ENCODE peak calls at places on chromosomes 3 and 15, in six cellular contexts. Q is brain microvascular endothelial cell; U is cardiac muscle cell; J is tibial artery; A is esophagus muscularis mucosa; Z is CD4-positive, alpha-beta T cell. X is an unnamed sample. For H3K27me3, the result is how much of the 10 kb centered on the place peaks cover.

GRCh38 chr3:155917781-155918180 is 47.3 kb downstream of the GMPS start:
- DNase-seq in Q (no peak), U (peak), Z (no peak), A (no peak), J (no peak), X (no peak)

GRCh38 chr3:5217824-5218595 is 30.5 kb downstream of the EDEM1 start:
- DNase-seq in J (no peak), Q (no peak), A (no peak), Z (no peak), U (peak), X (no peak)

GRCh38 chr15:79093352-79093935 is 2.9 kb upstream of the RASGRF1 start:
- DNase-seq in J (peak), A (no peak), U (no peak), Q (no peak), Z (no peak), X (no peak)

GRCh38 chr3:14170569-14171159 is 7.7 kb downstream of the XPC start:
- DNase-seq in A (no peak), Z (no peak), U (peak), Q (no peak), J (no peak), X (peak)

GRCh38 chr15:51314391-51315337 is 23.7 kb downstream of the CYP19A1 start:
- DNase-seq in Q (no peak), U (no peak), J (peak), A (no peak), Z (no peak), X (no peak)

GRCh38 chr3:129040579-129041300 is 19.8 kb upstream of the GP9 start:
- DNase-seq in A (no peak), Z (no peak), U (no peak), J (peak), Q (no peak), X (no peak)

GRCh38 chr3:35965908-35966307 is 326.6 kb downstream of the ARPP21 start:
- DNase-seq in J (no peak), A (no peak), Q (peak), Z (no peak), U (peak), X (peak)

GRCh38 chr3:108022316-108023150 is 68.3 kb downstream of the CD47 start:
- DNase-seq in A (no peak), Q (no peak), J (no peak), Z (no peak), U (peak), X (no peak)

GRCh38 chr15:49758456-49758855 is 137.6 kb downstream of the DTWD1 start:
- DNase-seq in U (no peak), Q (no peak), J (no peak), Z (no peak), A (no peak), X (no peak)

GRCh38 chr3:71325715-71326114 is 257.8 kb downstream of the FOXP1 start:
- DNase-seq in A (no peak), Q (no peak), Z (no peak), U (no peak), J (no peak), X (no peak)

GRCh38 chr3:88986834-88987233 is 120.6 kb upstream of the EPHA3 start:
- DNase-seq in A (no peak), Q (peak), Z (no peak), U (peak), J (no peak), X (peak)

GRCh38 chr15:99305761-99306505 is 54.7 kb downstream of the LRRC28 start:
- DNase-seq in Z (no peak), Q (peak), A (no peak), U (peak), J (peak), X (peak)

GRCh38 chr3:123112232-123112631 is 45.4 kb downstream of the PDIA5 start:
- DNase-seq in U (no peak), Z (no peak), A (no peak), Q (no peak), J (no peak), X (no peak)

GRCh38 chr3:20023663-20024417 is 11.8 kb upstream of the PP2D1 start:
- DNase-seq in U (peak), Z (no peak), A (no peak), J (no peak), Q (no peak), X (no peak)

GRCh38 chr3:159766563-159767185 is 222.0 kb upstream of the IL12A start:
- DNase-seq in Q (peak), Z (no peak), A (no peak), J (no peak), U (peak), X (peak)

GRCh38 chr3:138949445-138950005 is 2.5 kb downstream of the FOXL2NB start:
- DNase-seq in J (no peak), Q (no peak), Z (no peak), A (no peak), U (no peak), X (no peak)

GRCh38 chr15:40252438-40253178 is 13.7 kb downstream of the PAK6 start:
- DNase-seq in A (no peak), U (peak), Z (no peak), Q (no peak), J (no peak), X (peak)

GRCh38 chr15:26841514-26841913 is 25.3 kb upstream of the GABRA5 start:
- DNase-seq in U (no peak), Z (no peak), A (no peak), Q (no peak), J (no peak), X (no peak)

GRCh38 chr3:160831411-160831810 is 75.4 kb downstream of the PPM1L start:
- DNase-seq in J (no peak), U (no peak), Z (no peak), A (no peak), Q (no peak), X (no peak)

GRCh38 chr15:52095597-52096262 is 16.8 kb downstream of the BCL2L10 start:
- DNase-seq in Z (no peak), A (no peak), J (no peak), Q (peak), U (peak), X (peak)

GRCh38 chr15:83323296-83323711 is 38.8 kb upstream of the BNC1 start:
- DNase-seq in Z (no peak), J (no peak), U (peak), A (peak), Q (peak), X (peak)

GRCh38 chr15:57591822-57592367 is at the start of gene MYZAP:
- DNase-seq in U (peak), Z (peak), A (no peak), Q (no peak), J (peak), X (no peak)

GRCh38 chr15:41934843-41935242 is 37.5 kb downstream of the EHD4 start:
- DNase-seq in A (no peak), Q (no peak), J (peak), U (no peak), Z (peak), X (peak)

GRCh38 chr3:188854395-188855149 is 317.2 kb upstream of the TPRG1 start:
- DNase-seq in J (no peak), Z (no peak), A (no peak), U (peak), Q (no peak), X (peak)

GRCh38 chr15:67189326-67190051 is 65.0 kb downstream of the AAGAB start:
- DNase-seq in A (peak), U (no peak), J (peak), Q (peak), Z (no peak), X (no peak)

GRCh38 chr3:188270423-188270972 is 116.5 kb downstream of the LPP start:
- DNase-seq in A (no peak), Z (no peak), U (peak), J (no peak), Q (peak), X (peak)

GRCh38 chr3:111598552-111598951 is 3.4 kb upstream of the ZBED2 start:
- DNase-seq in Z (no peak), U (no peak), Q (no peak), A (no peak), J (no peak), X (no peak)
- TF ChIP-seq CTCF in Z (no peak), U (no peak), Q (no peak), A (no peak), J (no peak), X (no peak)

GRCh38 chr3:147411235-147411607 is 2.1 kb downstream of the ZIC1 start:
- DNase-seq in J (no peak), A (peak), Q (no peak), U (peak), Z (no peak), X (no peak)
- H3K27me3 ChIP-seq in J (under half), A (half or more), Q (under half), U (half or more), Z (half or more), X (half or more)

DNA sequence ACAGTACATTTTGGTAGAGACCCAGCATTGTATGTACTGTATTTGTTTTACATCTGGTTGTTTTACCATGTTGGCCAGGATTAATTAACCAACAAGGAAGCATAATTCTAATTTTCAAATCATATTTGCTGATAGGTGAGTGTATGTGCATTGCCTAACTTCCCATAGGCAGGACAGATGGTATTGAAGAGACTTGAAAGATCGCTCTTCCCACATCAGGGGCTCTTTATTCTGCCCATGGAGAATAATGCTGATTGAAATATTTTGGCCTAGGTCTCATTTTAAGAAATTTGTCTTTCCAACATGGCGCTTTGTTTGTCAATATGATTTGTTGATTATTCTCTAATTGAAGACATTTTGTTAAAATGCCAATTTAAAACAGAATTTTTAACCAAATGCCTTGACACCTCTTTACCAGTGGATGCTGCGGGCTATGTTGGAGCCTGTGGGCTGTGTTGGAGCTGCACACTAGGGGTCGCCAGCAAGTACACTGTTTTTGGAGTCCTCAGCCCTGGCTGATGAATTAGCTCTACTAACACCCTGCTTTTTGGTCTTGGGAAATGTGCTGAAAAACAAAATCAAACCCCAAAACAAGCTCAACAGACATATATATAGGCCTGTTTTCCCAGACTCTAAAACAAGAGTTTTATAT is 5.3 kb downstream of the P2RY12 start:
- DNase-seq in J (no peak), Z (no peak), Q (peak), A (no peak), U (peak), X (peak)
- TF ChIP-seq CTCF in J (no peak), Z (no peak), Q (peak), A (peak), U (peak), X (peak)

GRCh38 chr15:31321418-31321817 is 5.2 kb upstream of the KLF13 start:
- DNase-seq in J (no peak), Z (no peak), A (no peak), U (no peak), Q (no peak), X (no peak)
- H3K27me3 ChIP-seq in J (under half), Z (under half), A (under half), U (under half), Q (under half), X (under half)